ENCODE peak calls at places on chromosome 7, in six cellular contexts. N is PC-9, E is IMR-90, W is transverse colon, O is vagina, M is tibial artery. A is an unnamed sample.

GRCh38 chr7:101333912-101334311 is 12.3 kb upstream of the IFT22 start:
- DNase-seq in N (no peak), E (no peak), W (peak; percentile 23), O (no peak), M (no peak), A (no peak)

GRCh38 chr7:108263364-108263951 is 133.3 kb upstream of the LAMB4 start:
- DNase-seq in N (no peak), E (no peak), W (peak; percentile 36), O (no peak), M (no peak), A (no peak)

GRCh38 chr7:130995252-130996081 is 261.5 kb upstream of the KLF14 start:
- DNase-seq in N (no peak), E (no peak), W (no peak), O (peak; percentile 37), M (no peak), A (no peak)

GRCh38 chr7:122203814-122204213 is 59.8 kb upstream of the AASS start:
- DNase-seq in N (no peak), E (no peak), W (no peak), O (no peak), M (no peak), A (no peak)

GRCh38 chr7:5450549-5451327 is 27.1 kb upstream of the TNRC18 start:
- DNase-seq in N (peak; percentile 25), E (peak; percentile 34), W (peak; percentile 49), O (no peak), M (no peak), A (no peak)

GRCh38 chr7:157951300-157952049 is 614.7 kb downstream of the DNAJB6 start:
- DNase-seq in N (no peak), E (no peak), W (no peak), O (no peak), M (no peak), A (no peak)

GRCh38 chr7:7609330-7609729 is 31.2 kb upstream of the UMAD1 start:
- DNase-seq in N (no peak), E (no peak), W (no peak), O (no peak), M (no peak), A (no peak)

GRCh38 chr7:141287936-141288335 is 214.1 kb downstream of the TMEM178B start:
- DNase-seq in N (no peak), E (no peak), W (no peak), O (peak; percentile 32), M (no peak), A (no peak)

GRCh38 chr7:148624735-148625134 is 34.2 kb downstream of the C7orf33 start:
- DNase-seq in N (no peak), E (no peak), W (no peak), O (no peak), M (no peak), A (no peak)

GRCh38 chr7:100035865-100036264 is 13.7 kb upstream of the ZSCAN21 start:
- DNase-seq in N (no peak), E (peak; percentile 25), W (no peak), O (no peak), M (no peak), A (no peak)

GRCh38 chr7:145497911-145498525 is 618.6 kb upstream of the CNTNAP2 start:
- DNase-seq in N (no peak), E (no peak), W (no peak), O (no peak), M (no peak), A (no peak)

GRCh38 chr7:157787275-157787701 is 450.5 kb downstream of the DNAJB6 start:
- DNase-seq in N (no peak), E (no peak), W (no peak), O (no peak), M (no peak), A (no peak)

GRCh38 chr7:101744588-101744987 is 72.8 kb upstream of the CUX1 start:
- DNase-seq in N (no peak), E (no peak), W (no peak), O (no peak), M (no peak), A (no peak)

GRCh38 chr7:158130023-158130409 is 457.6 kb downstream of the PTPRN2 start:
- DNase-seq in N (no peak), E (no peak), W (no peak), O (no peak), M (peak; percentile 6), A (no peak)

GRCh38 chr7:47647213-47647985 is 65.5 kb upstream of the TNS3 start:
- DNase-seq in N (no peak), E (no peak), W (no peak), O (no peak), M (no peak), A (no peak)

GRCh38 chr7:30214651-30215137 is 69.7 kb upstream of the ZNRF2 start:
- DNase-seq in N (no peak), E (no peak), W (no peak), O (no peak), M (no peak), A (no peak)

GRCh38 chr7:102096706-102097427 is 189.8 kb upstream of the SH2B2 start:
- DNase-seq in N (peak; percentile 29), E (no peak), W (peak; percentile 25), O (peak; percentile 69), M (peak; percentile 50), A (no peak)

GRCh38 chr7:10568891-10569290 is 404.8 kb upstream of the PHF14 start:
- DNase-seq in N (no peak), E (no peak), W (no peak), O (no peak), M (no peak), A (no peak)

GRCh38 chr7:118288098-118288497 is 63.6 kb downstream of the ANKRD7 start:
- DNase-seq in N (no peak), E (no peak), W (no peak), O (no peak), M (no peak), A (no peak)

GRCh38 chr7:120987683-120988590 is 574 bp upstream of the CPED1 start:
- DNase-seq in N (peak; percentile 85), E (peak; percentile 94), W (peak; percentile 92), O (no peak), M (peak; percentile 95), A (peak; percentile 78)

GRCh38 chr7:26090927-26091519 is 61.0 kb upstream of the NFE2L3 start:
- DNase-seq in N (no peak), E (peak; percentile 74), W (no peak), O (no peak), M (no peak), A (no peak)

GRCh38 chr7:29557954-29558353 is 5.7 kb upstream of the PRR15 start:
- DNase-seq in N (no peak), E (no peak), W (no peak), O (no peak), M (no peak), A (no peak)

GRCh38 chr7:120876922-120877321 is 19.0 kb upstream of the TSPAN12 start:
- DNase-seq in N (no peak), E (no peak), W (no peak), O (no peak), M (no peak), A (no peak)

DNA sequence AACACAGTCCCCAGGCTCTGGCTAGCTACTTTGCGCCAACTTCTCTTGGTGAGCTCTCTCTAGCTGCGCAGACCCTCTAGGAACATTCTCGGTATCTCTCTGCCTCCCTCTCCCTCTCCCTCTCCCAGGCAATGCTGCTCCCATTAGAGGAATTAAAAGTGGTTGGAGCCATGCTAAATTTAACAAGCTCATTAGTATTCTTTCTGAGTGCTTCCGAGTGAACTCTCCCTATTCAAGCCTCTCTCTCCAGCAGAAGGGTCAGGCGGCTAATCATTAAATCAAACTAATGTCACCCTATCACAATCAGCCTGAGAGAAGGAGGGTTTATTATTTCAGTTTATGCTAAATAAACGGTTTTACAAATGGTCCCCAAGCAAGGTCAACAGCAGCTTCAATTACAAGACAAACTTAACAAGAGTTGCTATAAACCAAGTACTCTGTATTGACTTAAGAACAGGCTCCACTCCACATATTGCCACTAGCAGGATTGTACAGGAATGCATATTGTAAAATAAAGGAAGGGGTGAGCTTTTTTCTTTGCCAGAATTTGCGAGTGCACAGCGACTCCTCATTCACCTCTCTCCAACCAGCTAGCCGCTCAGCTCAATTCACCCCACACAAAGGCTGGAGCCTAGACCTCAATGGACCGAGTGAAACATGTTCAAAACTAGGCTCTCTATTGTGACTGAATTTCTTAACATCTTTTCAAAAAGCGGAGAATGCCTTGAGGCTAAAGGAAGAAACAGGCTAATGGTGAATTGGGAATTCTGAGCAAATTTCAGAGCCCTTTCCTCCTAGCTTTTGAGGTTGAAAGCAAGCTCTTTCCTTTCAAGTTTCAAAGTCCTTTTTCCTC is 84.4 kb downstream of the GLI3 start:
- DNase-seq in N (no peak), E (no peak), W (no peak), O (no peak), M (no peak), A (no peak)
- TF ChIP-seq CTCF in N (no peak), E (no peak), W (no peak), O (no peak), M (no peak), A (no peak)

GRCh38 chr7:19538036-19538435 is 170.8 kb downstream of the POLR1F start:
- DNase-seq in N (no peak), E (no peak), W (no peak), O (no peak), M (no peak), A (no peak)
- H3K4me1 ChIP-seq in N (no peaks in the 10 kb centered on the region), E (no peaks in the 10 kb centered on the region), W (no peaks in the 10 kb centered on the region), O (peaks cover 4% of the 10 kb centered on the region), M (no peaks in the 10 kb centered on the region), A (no peaks in the 10 kb centered on the region)

GRCh38 chr7:6558837-6559236 is 7.6 kb upstream of the GRID2IP start:
- DNase-seq in N (peak; percentile 28), E (peak; percentile 21), W (peak; percentile 29), O (no peak), M (no peak), A (no peak)
- TF ChIP-seq CTCF in N (peak; percentile 60), E (peak; percentile 27), W (peak; percentile 14), O (no peak), M (no peak), A (peak; percentile 37)

GRCh38 chr7:104966022-104966421 is 48.0 kb upstream of the KMT2E start:
- DNase-seq in N (no peak), E (no peak), W (no peak), O (peak; percentile 32), M (no peak), A (no peak)

GRCh38 chr7:104963378-104963990 is 50.5 kb upstream of the KMT2E start:
- DNase-seq in N (no peak), E (no peak), W (no peak), O (no peak), M (no peak), A (no peak)

GRCh38 chr7:104962781-104963180 is 51.2 kb upstream of the KMT2E start:
- DNase-seq in N (no peak), E (no peak), W (no peak), O (no peak), M (no peak), A (no peak)

GRCh38 chr7:104963991-104964385 is 50.0 kb upstream of the KMT2E start:
- DNase-seq in N (no peak), E (peak; percentile 96), W (no peak), O (no peak), M (no peak), A (no peak)

DNA sequence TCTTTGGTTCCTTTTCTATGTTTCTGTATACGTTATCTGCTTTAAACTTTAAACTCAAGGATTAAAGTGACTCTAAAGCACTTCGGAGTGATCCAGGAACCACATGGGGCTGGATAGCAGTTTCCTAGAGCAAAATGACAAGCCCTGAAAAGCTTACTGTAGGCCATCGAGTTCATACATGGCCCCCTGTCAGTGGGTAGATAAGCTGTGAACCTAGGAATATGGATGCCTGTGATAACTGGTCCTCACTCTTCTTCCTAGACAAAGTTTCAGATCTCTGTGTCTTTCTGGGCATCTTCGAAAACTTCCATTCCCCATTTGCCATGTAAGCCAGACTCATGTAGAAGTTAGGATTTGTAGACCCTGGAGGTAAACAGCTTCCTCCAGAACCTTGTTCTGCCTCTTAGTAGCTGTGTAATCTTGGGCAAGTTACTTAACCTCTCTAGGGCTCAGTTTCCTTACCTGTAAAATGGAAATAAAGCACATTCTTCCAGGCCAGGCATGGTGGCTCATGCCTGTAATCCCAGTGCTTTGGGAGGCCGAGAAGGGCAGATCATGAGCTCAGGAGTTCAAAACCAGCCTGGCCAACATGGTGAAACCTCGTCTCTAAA is 49.3 kb upstream of the KMT2E start:
- DNase-seq in N (no peak), E (no peak), W (no peak), O (peak; percentile 47), M (no peak), A (no peak)
- H3K4me1 ChIP-seq in N (no peaks in the 10 kb centered on the region), E (peaks cover 28% of the 10 kb centered on the region), W (peaks cover 26% of the 10 kb centered on the region), O (peaks cover 46% of the 10 kb centered on the region), M (no peaks in the 10 kb centered on the region), A (peaks cover 35% of the 10 kb centered on the region)